ENCODE peak calls at places on chromosomes 2 and 18, in eight cellular contexts. One of them, this sample, is unnamed.

GRCh38 chr2:188894028-188894427 is 80.1 kb upstream of the COL3A1 start:
- DNase-seq in Ammon's horn: no peak
- DNase-seq in SK-MEL-5: no peak
- DNase-seq in NCI-H345: no peak
- DNase-seq in stimulated activated CD4-positive, alpha-beta T cell treated with anti-CD3 and anti-CD28 coated beads, Interleukin-4, amount 100 ng/mL, for 24 hours: no peak
- DNase-seq in aorta: no peak
- DNase-seq in HEK293T: no peak
- DNase-seq in adrenal gland: no peak
- DNase-seq in this sample: no peak

GRCh38 chr2:232687382-232688160 is 9.6 kb upstream of the GIGYF2 start:
- DNase-seq in Ammon's horn: no peak
- DNase-seq in SK-MEL-5: no peak
- DNase-seq in NCI-H345: no peak
- DNase-seq in stimulated activated CD4-positive, alpha-beta T cell treated with anti-CD3 and anti-CD28 coated beads, Interleukin-4, amount 100 ng/mL, for 24 hours: no peak
- DNase-seq in aorta: no peak
- DNase-seq in HEK293T: no peak
- DNase-seq in adrenal gland: no peak
- DNase-seq in this sample: no peak

GRCh38 chr2:178157574-178157973 is 36.7 kb upstream of the OSBPL6 start:
- DNase-seq in Ammon's horn: no peak
- DNase-seq in SK-MEL-5: no peak
- DNase-seq in NCI-H345: no peak
- DNase-seq in stimulated activated CD4-positive, alpha-beta T cell treated with anti-CD3 and anti-CD28 coated beads, Interleukin-4, amount 100 ng/mL, for 24 hours: no peak
- DNase-seq in aorta: no peak
- DNase-seq in HEK293T: no peak
- DNase-seq in adrenal gland: no peak
- DNase-seq in this sample: no peak

GRCh38 chr2:215738360-215738759 is 275.0 kb downstream of the MREG start:
- DNase-seq in Ammon's horn: no peak
- DNase-seq in SK-MEL-5: no peak
- DNase-seq in NCI-H345: no peak
- DNase-seq in stimulated activated CD4-positive, alpha-beta T cell treated with anti-CD3 and anti-CD28 coated beads, Interleukin-4, amount 100 ng/mL, for 24 hours: no peak
- DNase-seq in aorta: no peak
- DNase-seq in HEK293T: no peak
- DNase-seq in adrenal gland: no peak
- DNase-seq in this sample: no peak

GRCh38 chr18:8615397-8616025 is 6.3 kb downstream of the RAB12 start:
- DNase-seq in Ammon's horn: peak; percentile 78
- DNase-seq in SK-MEL-5: no peak
- DNase-seq in NCI-H345: peak; percentile 76
- DNase-seq in stimulated activated CD4-positive, alpha-beta T cell treated with anti-CD3 and anti-CD28 coated beads, Interleukin-4, amount 100 ng/mL, for 24 hours: no peak
- DNase-seq in aorta: no peak
- DNase-seq in HEK293T: peak; percentile 9
- DNase-seq in adrenal gland: peak; percentile 40
- DNase-seq in this sample: peak; percentile 35

GRCh38 chr2:165621086-165621560 is 151.6 kb downstream of the CSRNP3 start:
- DNase-seq in Ammon's horn: no peak
- DNase-seq in SK-MEL-5: no peak
- DNase-seq in NCI-H345: no peak
- DNase-seq in stimulated activated CD4-positive, alpha-beta T cell treated with anti-CD3 and anti-CD28 coated beads, Interleukin-4, amount 100 ng/mL, for 24 hours: no peak
- DNase-seq in aorta: no peak
- DNase-seq in HEK293T: no peak
- DNase-seq in adrenal gland: no peak
- DNase-seq in this sample: no peak

GRCh38 chr2:217795706-217796465 is 206.9 kb downstream of the TNS1 start:
- DNase-seq in Ammon's horn: no peak
- DNase-seq in SK-MEL-5: no peak
- DNase-seq in NCI-H345: no peak
- DNase-seq in stimulated activated CD4-positive, alpha-beta T cell treated with anti-CD3 and anti-CD28 coated beads, Interleukin-4, amount 100 ng/mL, for 24 hours: no peak
- DNase-seq in aorta: no peak
- DNase-seq in HEK293T: no peak
- DNase-seq in adrenal gland: no peak
- DNase-seq in this sample: peak; percentile 21

GRCh38 chr18:46344416-46345180 is 240.4 kb downstream of the HAUS1 start:
- DNase-seq in Ammon's horn: no peak
- DNase-seq in SK-MEL-5: no peak
- DNase-seq in NCI-H345: no peak
- DNase-seq in stimulated activated CD4-positive, alpha-beta T cell treated with anti-CD3 and anti-CD28 coated beads, Interleukin-4, amount 100 ng/mL, for 24 hours: no peak
- DNase-seq in aorta: no peak
- DNase-seq in HEK293T: no peak
- DNase-seq in adrenal gland: no peak
- DNase-seq in this sample: no peak

GRCh38 chr18:61829108-61829507 is 63.7 kb downstream of the RNF152 start:
- DNase-seq in Ammon's horn: no peak
- DNase-seq in SK-MEL-5: no peak
- DNase-seq in NCI-H345: no peak
- DNase-seq in stimulated activated CD4-positive, alpha-beta T cell treated with anti-CD3 and anti-CD28 coated beads, Interleukin-4, amount 100 ng/mL, for 24 hours: no peak
- DNase-seq in aorta: no peak
- DNase-seq in HEK293T: no peak
- DNase-seq in adrenal gland: no peak
- DNase-seq in this sample: no peak

GRCh38 chr2:27653397-27653796 is 10.0 kb downstream of the SUPT7L start:
- DNase-seq in Ammon's horn: no peak
- DNase-seq in SK-MEL-5: no peak
- DNase-seq in NCI-H345: no peak
- DNase-seq in stimulated activated CD4-positive, alpha-beta T cell treated with anti-CD3 and anti-CD28 coated beads, Interleukin-4, amount 100 ng/mL, for 24 hours: no peak
- DNase-seq in aorta: no peak
- DNase-seq in HEK293T: no peak
- DNase-seq in adrenal gland: no peak
- DNase-seq in this sample: no peak

GRCh38 chr18:9666548-9666947 is 41.6 kb upstream of the RAB31 start:
- DNase-seq in Ammon's horn: no peak
- DNase-seq in SK-MEL-5: no peak
- DNase-seq in NCI-H345: no peak
- DNase-seq in stimulated activated CD4-positive, alpha-beta T cell treated with anti-CD3 and anti-CD28 coated beads, Interleukin-4, amount 100 ng/mL, for 24 hours: no peak
- DNase-seq in aorta: no peak
- DNase-seq in HEK293T: no peak
- DNase-seq in adrenal gland: no peak
- DNase-seq in this sample: no peak

GRCh38 chr18:13598591-13598990 is 127.8 kb downstream of the FAM210A start:
- DNase-seq in Ammon's horn: no peak
- DNase-seq in SK-MEL-5: no peak
- DNase-seq in NCI-H345: no peak
- DNase-seq in stimulated activated CD4-positive, alpha-beta T cell treated with anti-CD3 and anti-CD28 coated beads, Interleukin-4, amount 100 ng/mL, for 24 hours: no peak
- DNase-seq in aorta: no peak
- DNase-seq in HEK293T: no peak
- DNase-seq in adrenal gland: no peak
- DNase-seq in this sample: no peak

GRCh38 chr2:235543126-235543750 is 49.4 kb downstream of the AGAP1 start:
- DNase-seq in Ammon's horn: peak; percentile 73
- DNase-seq in SK-MEL-5: no peak
- DNase-seq in NCI-H345: no peak
- DNase-seq in stimulated activated CD4-positive, alpha-beta T cell treated with anti-CD3 and anti-CD28 coated beads, Interleukin-4, amount 100 ng/mL, for 24 hours: no peak
- DNase-seq in aorta: no peak
- DNase-seq in HEK293T: no peak
- DNase-seq in adrenal gland: no peak
- DNase-seq in this sample: no peak

GRCh38 chr2:137228566-137228965 is 463.2 kb downstream of the THSD7B start:
- DNase-seq in Ammon's horn: no peak
- DNase-seq in SK-MEL-5: no peak
- DNase-seq in NCI-H345: no peak
- DNase-seq in stimulated activated CD4-positive, alpha-beta T cell treated with anti-CD3 and anti-CD28 coated beads, Interleukin-4, amount 100 ng/mL, for 24 hours: no peak
- DNase-seq in aorta: no peak
- DNase-seq in HEK293T: no peak
- DNase-seq in adrenal gland: no peak
- DNase-seq in this sample: no peak

GRCh38 chr2:240873805-240874714 is 5.4 kb downstream of the AGXT start:
- DNase-seq in Ammon's horn: no peak
- DNase-seq in SK-MEL-5: no peak
- DNase-seq in NCI-H345: peak; percentile 55
- DNase-seq in stimulated activated CD4-positive, alpha-beta T cell treated with anti-CD3 and anti-CD28 coated beads, Interleukin-4, amount 100 ng/mL, for 24 hours: no peak
- DNase-seq in aorta: no peak
- DNase-seq in HEK293T: no peak
- DNase-seq in adrenal gland: no peak
- DNase-seq in this sample: peak; percentile 9

GRCh38 chr2:163717993-163718680 is 17.7 kb downstream of the FIGN start:
- DNase-seq in Ammon's horn: peak; percentile 66
- DNase-seq in SK-MEL-5: no peak
- DNase-seq in NCI-H345: peak; percentile 61
- DNase-seq in stimulated activated CD4-positive, alpha-beta T cell treated with anti-CD3 and anti-CD28 coated beads, Interleukin-4, amount 100 ng/mL, for 24 hours: no peak
- DNase-seq in aorta: no peak
- DNase-seq in HEK293T: no peak
- DNase-seq in adrenal gland: no peak
- DNase-seq in this sample: no peak

GRCh38 chr2:118761791-118762190 is 85.7 kb downstream of the EN1 start:
- DNase-seq in Ammon's horn: no peak
- DNase-seq in SK-MEL-5: no peak
- DNase-seq in NCI-H345: no peak
- DNase-seq in stimulated activated CD4-positive, alpha-beta T cell treated with anti-CD3 and anti-CD28 coated beads, Interleukin-4, amount 100 ng/mL, for 24 hours: no peak
- DNase-seq in aorta: no peak
- DNase-seq in HEK293T: no peak
- DNase-seq in adrenal gland: no peak
- DNase-seq in this sample: no peak

GRCh38 chr2:53040536-53041229 is 726.9 kb upstream of the CHAC2 start:
- DNase-seq in Ammon's horn: no peak
- DNase-seq in SK-MEL-5: no peak
- DNase-seq in NCI-H345: no peak
- DNase-seq in stimulated activated CD4-positive, alpha-beta T cell treated with anti-CD3 and anti-CD28 coated beads, Interleukin-4, amount 100 ng/mL, for 24 hours: no peak
- DNase-seq in aorta: no peak
- DNase-seq in HEK293T: no peak
- DNase-seq in adrenal gland: no peak
- DNase-seq in this sample: no peak

GRCh38 chr2:88139203-88139702 is 11.4 kb upstream of the FABP1 start:
- DNase-seq in Ammon's horn: no peak
- DNase-seq in SK-MEL-5: peak; percentile 17
- DNase-seq in NCI-H345: no peak
- DNase-seq in stimulated activated CD4-positive, alpha-beta T cell treated with anti-CD3 and anti-CD28 coated beads, Interleukin-4, amount 100 ng/mL, for 24 hours: no peak
- DNase-seq in aorta: no peak
- DNase-seq in HEK293T: no peak
- DNase-seq in adrenal gland: no peak
- DNase-seq in this sample: no peak

GRCh38 chr2:26649322-26649721 is 8.2 kb upstream of the CIB4 start:
- DNase-seq in Ammon's horn: no peak
- DNase-seq in SK-MEL-5: no peak
- DNase-seq in NCI-H345: peak; percentile 33
- DNase-seq in stimulated activated CD4-positive, alpha-beta T cell treated with anti-CD3 and anti-CD28 coated beads, Interleukin-4, amount 100 ng/mL, for 24 hours: no peak
- DNase-seq in aorta: no peak
- DNase-seq in HEK293T: peak; percentile 25
- DNase-seq in adrenal gland: peak; percentile 13
- DNase-seq in this sample: no peak

GRCh38 chr2:119283873-119284331 is 60.3 kb downstream of the STEAP3 start:
- DNase-seq in Ammon's horn: peak; percentile 89
- DNase-seq in SK-MEL-5: no peak
- DNase-seq in NCI-H345: no peak
- DNase-seq in stimulated activated CD4-positive, alpha-beta T cell treated with anti-CD3 and anti-CD28 coated beads, Interleukin-4, amount 100 ng/mL, for 24 hours: no peak
- DNase-seq in aorta: no peak
- DNase-seq in HEK293T: no peak
- DNase-seq in adrenal gland: peak; percentile 51
- DNase-seq in this sample: no peak

GRCh38 chr2:86193901-86194567 is 1.2 kb downstream of the IMMT start:
- DNase-seq in Ammon's horn: no peak
- DNase-seq in SK-MEL-5: peak; percentile 62
- DNase-seq in NCI-H345: no peak
- DNase-seq in stimulated activated CD4-positive, alpha-beta T cell treated with anti-CD3 and anti-CD28 coated beads, Interleukin-4, amount 100 ng/mL, for 24 hours: no peak
- DNase-seq in aorta: no peak
- DNase-seq in HEK293T: no peak
- DNase-seq in adrenal gland: no peak
- DNase-seq in this sample: no peak

GRCh38 chr2:128376241-128377041 is 57.8 kb upstream of the HS6ST1 start:
- DNase-seq in Ammon's horn: no peak
- DNase-seq in SK-MEL-5: no peak
- DNase-seq in NCI-H345: no peak
- DNase-seq in stimulated activated CD4-positive, alpha-beta T cell treated with anti-CD3 and anti-CD28 coated beads, Interleukin-4, amount 100 ng/mL, for 24 hours: no peak
- DNase-seq in aorta: peak; percentile 64
- DNase-seq in HEK293T: no peak
- DNase-seq in adrenal gland: no peak
- DNase-seq in this sample: no peak

GRCh38 chr18:9130806-9131205 is 5.8 kb upstream of the ANKRD12 start:
- DNase-seq in Ammon's horn: no peak
- DNase-seq in SK-MEL-5: no peak
- DNase-seq in NCI-H345: no peak
- DNase-seq in stimulated activated CD4-positive, alpha-beta T cell treated with anti-CD3 and anti-CD28 coated beads, Interleukin-4, amount 100 ng/mL, for 24 hours: no peak
- DNase-seq in aorta: no peak
- DNase-seq in HEK293T: no peak
- DNase-seq in adrenal gland: no peak
- DNase-seq in this sample: no peak

GRCh38 chr2:191240871-191241270 is 4.3 kb upstream of the MYO1B start:
- DNase-seq in Ammon's horn: no peak
- DNase-seq in SK-MEL-5: no peak
- DNase-seq in NCI-H345: no peak
- DNase-seq in stimulated activated CD4-positive, alpha-beta T cell treated with anti-CD3 and anti-CD28 coated beads, Interleukin-4, amount 100 ng/mL, for 24 hours: no peak
- DNase-seq in aorta: no peak
- DNase-seq in HEK293T: no peak
- DNase-seq in adrenal gland: no peak
- DNase-seq in this sample: no peak

GRCh38 chr18:50836521-50836957 is 16.7 kb upstream of the MRO start:
- DNase-seq in Ammon's horn: peak; percentile 13
- DNase-seq in SK-MEL-5: no peak
- DNase-seq in NCI-H345: no peak
- DNase-seq in stimulated activated CD4-positive, alpha-beta T cell treated with anti-CD3 and anti-CD28 coated beads, Interleukin-4, amount 100 ng/mL, for 24 hours: no peak
- DNase-seq in aorta: no peak
- DNase-seq in HEK293T: no peak
- DNase-seq in adrenal gland: no peak
- DNase-seq in this sample: no peak

GRCh38 chr2:197890160-197890559 is 85.8 kb downstream of the PLCL1 start:
- DNase-seq in Ammon's horn: no peak
- DNase-seq in SK-MEL-5: no peak
- DNase-seq in NCI-H345: no peak
- DNase-seq in stimulated activated CD4-positive, alpha-beta T cell treated with anti-CD3 and anti-CD28 coated beads, Interleukin-4, amount 100 ng/mL, for 24 hours: no peak
- DNase-seq in aorta: no peak
- DNase-seq in HEK293T: no peak
- DNase-seq in adrenal gland: no peak
- DNase-seq in this sample: no peak

GRCh38 chr18:34493099-34493544 is 217.0 kb upstream of the DTNA start:
- DNase-seq in Ammon's horn: peak; percentile 92
- DNase-seq in SK-MEL-5: peak; percentile 7
- DNase-seq in NCI-H345: peak; percentile 89
- DNase-seq in stimulated activated CD4-positive, alpha-beta T cell treated with anti-CD3 and anti-CD28 coated beads, Interleukin-4, amount 100 ng/mL, for 24 hours: no peak
- DNase-seq in aorta: peak; percentile 91
- DNase-seq in HEK293T: peak; percentile 84
- DNase-seq in adrenal gland: peak; percentile 74
- DNase-seq in this sample: peak; percentile 35

GRCh38 chr2:64331430-64331700 is 122.6 kb upstream of the LGALSL start:
- DNase-seq in Ammon's horn: no peak
- DNase-seq in SK-MEL-5: no peak
- DNase-seq in NCI-H345: no peak
- DNase-seq in stimulated activated CD4-positive, alpha-beta T cell treated with anti-CD3 and anti-CD28 coated beads, Interleukin-4, amount 100 ng/mL, for 24 hours: no peak
- DNase-seq in aorta: no peak
- DNase-seq in HEK293T: no peak
- DNase-seq in adrenal gland: no peak
- DNase-seq in this sample: no peak

GRCh38 chr18:7367336-7367735 is 136.4 kb downstream of the LRRC30 start:
- DNase-seq in Ammon's horn: no peak
- DNase-seq in SK-MEL-5: peak; percentile 48
- DNase-seq in NCI-H345: no peak
- DNase-seq in stimulated activated CD4-positive, alpha-beta T cell treated with anti-CD3 and anti-CD28 coated beads, Interleukin-4, amount 100 ng/mL, for 24 hours: no peak
- DNase-seq in aorta: no peak
- DNase-seq in HEK293T: no peak
- DNase-seq in adrenal gland: no peak
- DNase-seq in this sample: no peak

GRCh38 chr2:66846887-66847286 is 412.0 kb downstream of the MEIS1 start:
- DNase-seq in Ammon's horn: no peak
- DNase-seq in SK-MEL-5: no peak
- DNase-seq in NCI-H345: no peak
- DNase-seq in stimulated activated CD4-positive, alpha-beta T cell treated with anti-CD3 and anti-CD28 coated beads, Interleukin-4, amount 100 ng/mL, for 24 hours: no peak
- DNase-seq in aorta: no peak
- DNase-seq in HEK293T: no peak
- DNase-seq in adrenal gland: no peak
- DNase-seq in this sample: no peak

GRCh38 chr18:3652380-3653262 is 202.6 kb downstream of the TGIF1 start:
- DNase-seq in Ammon's horn: peak; percentile 31
- DNase-seq in SK-MEL-5: peak; percentile 91
- DNase-seq in NCI-H345: peak; percentile 57
- DNase-seq in stimulated activated CD4-positive, alpha-beta T cell treated with anti-CD3 and anti-CD28 coated beads, Interleukin-4, amount 100 ng/mL, for 24 hours: peak; percentile 78
- DNase-seq in aorta: peak; percentile 88
- DNase-seq in HEK293T: peak; percentile 11
- DNase-seq in adrenal gland: peak; percentile 86
- DNase-seq in this sample: peak; percentile 36

GRCh38 chr18:13258792-13259385 is 40.3 kb downstream of the LDLRAD4 start:
- DNase-seq in Ammon's horn: peak; percentile 53
- DNase-seq in SK-MEL-5: no peak
- DNase-seq in NCI-H345: no peak
- DNase-seq in stimulated activated CD4-positive, alpha-beta T cell treated with anti-CD3 and anti-CD28 coated beads, Interleukin-4, amount 100 ng/mL, for 24 hours: no peak
- DNase-seq in aorta: no peak
- DNase-seq in HEK293T: no peak
- DNase-seq in adrenal gland: no peak
- DNase-seq in this sample: no peak

GRCh38 chr18:48687694-48688042 is 148.8 kb downstream of the CTIF start:
- DNase-seq in Ammon's horn: peak; percentile 64
- DNase-seq in SK-MEL-5: no peak
- DNase-seq in NCI-H345: no peak
- DNase-seq in stimulated activated CD4-positive, alpha-beta T cell treated with anti-CD3 and anti-CD28 coated beads, Interleukin-4, amount 100 ng/mL, for 24 hours: no peak
- DNase-seq in aorta: peak; percentile 45
- DNase-seq in HEK293T: no peak
- DNase-seq in adrenal gland: no peak
- DNase-seq in this sample: no peak